ENCODE peak calls at places on chromosomes 11 and 22, in nine cellular contexts. J, P, G, I, F, X, B, Y and A are unnamed samples. For H3K36me3 and H3K4me1, the result is how much of the 10 kb centered on the place peaks cover.

GRCh38 chr11:69771466-69771865 is 3.7 kb downstream of the FGF4 start:
- DNase-seq in G (no peak), F (no peak), I (no peak), X (no peak), Y (no peak), J (no peak), B (no peak), P (no peak), A (no peak)

GRCh38 chr11:23423119-23423518 is 562.8 kb upstream of the CCDC179 start:
- DNase-seq in G (no peak), Y (no peak), I (no peak), X (no peak), B (no peak), F (no peak), P (no peak), J (no peak), A (no peak)

GRCh38 chr22:35620624-35621245 is 3.6 kb upstream of the MB start:
- DNase-seq in F (no peak), J (no peak), X (peak), Y (no peak), P (peak), I (no peak), B (no peak), G (no peak), A (no peak)

GRCh38 chr22:49549256-49549655 is 278.4 kb downstream of the BRD1 start:
- DNase-seq in B (peak), J (no peak), F (peak), P (no peak), I (peak), X (peak), G (no peak), Y (no peak), A (no peak)

GRCh38 chr11:133814588-133814987 is 30.7 kb downstream of the SPATA19 start:
- DNase-seq in Y (no peak), B (no peak), J (no peak), P (no peak), G (no peak), X (no peak), F (no peak), I (no peak), A (no peak)

GRCh38 chr11:12868315-12869073 is 140.6 kb upstream of the RASSF10 start:
- DNase-seq in B (no peak), F (no peak), P (no peak), X (no peak), G (no peak), J (no peak), I (no peak), Y (no peak), A (no peak)

GRCh38 chr11:108872781-108873291 is 208.0 kb downstream of the DDX10 start:
- DNase-seq in X (no peak), G (no peak), B (no peak), Y (no peak), I (no peak), J (no peak), F (no peak), P (no peak), A (no peak)

GRCh38 chr11:61963282-61964057 is 4.0 kb downstream of the FTH1 start:
- DNase-seq in G (peak), F (no peak), X (peak), P (peak), J (peak), I (peak), B (no peak), Y (no peak), A (no peak)

GRCh38 chr11:2366271-2366670 is 10.8 kb upstream of the CD81 start:
- DNase-seq in J (no peak), X (no peak), P (no peak), F (no peak), G (no peak), Y (no peak), B (no peak), I (no peak), A (no peak)

GRCh38 chr11:36187618-36188017 is 101.6 kb downstream of the COMMD9 start:
- DNase-seq in X (no peak), B (no peak), J (no peak), F (no peak), I (no peak), Y (no peak), P (no peak), G (no peak), A (no peak)

GRCh38 chr11:62501432-62501891 is 45.1 kb downstream of the AHNAK start:
- DNase-seq in X (peak), J (no peak), B (no peak), P (peak), F (peak), I (no peak), Y (no peak), G (no peak), A (no peak)

GRCh38 chr11:19970944-19971343 is 189.3 kb downstream of the DBX1 start:
- DNase-seq in P (no peak), G (no peak), F (no peak), X (no peak), J (no peak), B (no peak), I (no peak), Y (no peak), A (no peak)

GRCh38 chr11:73331138-73331916 is 23.3 kb downstream of the ARHGEF17 start:
- DNase-seq in B (no peak), X (no peak), F (peak), J (no peak), P (no peak), G (peak), I (no peak), Y (no peak), A (no peak)

GRCh38 chr11:119520400-119520799 is 97.4 kb upstream of the THY1 start:
- DNase-seq in P (no peak), B (no peak), X (no peak), I (no peak), Y (no peak), G (no peak), J (no peak), F (no peak), A (no peak)

GRCh38 chr11:10599388-10600175 is 31.1 kb upstream of the LYVE1 start:
- DNase-seq in J (no peak), P (peak), I (no peak), B (no peak), F (no peak), G (no peak), X (peak), Y (no peak), A (no peak)

DNA sequence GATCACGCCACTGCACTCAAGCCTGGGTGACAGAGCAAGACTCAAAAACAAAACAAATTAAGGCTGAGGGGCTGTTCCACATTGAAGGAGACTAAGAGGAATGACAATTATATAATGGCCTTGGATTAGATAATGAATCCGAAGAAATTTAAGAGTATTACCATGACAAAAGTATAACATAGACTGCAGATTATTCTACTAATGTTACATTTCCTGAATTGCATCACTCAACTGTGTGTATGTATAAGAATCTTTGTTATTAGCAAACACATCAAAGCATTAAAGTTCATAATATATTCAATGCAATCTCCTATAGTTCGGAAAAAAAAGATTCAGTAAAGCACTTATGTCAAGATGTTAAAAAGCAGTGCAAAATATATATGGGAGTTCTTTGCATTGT is 27.5 kb downstream of the CSTF3 start:
- DNase-seq in I (no peak), P (no peak), J (no peak), B (no peak), Y (no peak), G (no peak), F (no peak), X (no peak), A (no peak)
- H3K36me3 ChIP-seq in I (under half), P (under half), J (under half), B (under half), Y (under half), G (under half), F (under half), X (under half), A (under half)

DNA sequence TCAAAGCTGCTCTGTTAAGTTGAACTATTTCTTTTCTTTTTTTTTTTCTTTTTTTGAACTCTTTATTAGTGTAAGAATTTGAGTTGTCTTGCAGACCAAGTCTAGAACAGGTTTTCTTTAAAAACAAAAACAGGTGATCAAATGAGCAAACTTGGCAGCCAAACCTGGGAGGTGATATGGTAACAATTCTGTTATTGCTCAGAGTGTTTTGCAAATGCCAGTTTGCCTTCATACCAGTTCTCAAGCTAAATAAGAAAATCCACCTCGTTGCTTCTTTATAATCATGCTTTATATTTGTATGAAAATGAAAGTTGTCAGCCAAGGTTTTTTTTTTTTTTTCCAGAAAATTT is 76.9 kb downstream of the DEPDC5 start:
- DNase-seq in F (no peak), B (no peak), X (no peak), J (no peak), G (no peak), P (no peak), I (no peak), Y (no peak), A (no peak)
- H3K4me1 ChIP-seq in F (under half), B (under half), X (under half), J (under half), G (under half), P (under half), I (under half), Y (under half), A (under half)

GRCh38 chr11:96096360-96096759 is 172.5 kb upstream of the MTMR2 start:
- DNase-seq in I (no peak), Y (no peak), J (no peak), X (no peak), B (no peak), P (no peak), G (no peak), F (no peak), A (no peak)
- H3K27ac ChIP-seq in I (peak), Y (peak), J (no peak), X (no peak), B (peak), P (no peak), G (no peak), F (peak), A (no peak)

GRCh38 chr22:41524283-41524682 is 20.0 kb downstream of the POLR3H start:
- DNase-seq in F (peak), P (no peak), Y (peak), X (peak), B (peak), G (peak), I (peak), J (no peak), A (no peak)

GRCh38 chr22:41526802-41527799 is 17.2 kb downstream of the POLR3H start:
- DNase-seq in X (peak), F (peak), G (no peak), B (peak), Y (peak), P (peak), J (peak), I (no peak), A (peak)

GRCh38 chr22:41526226-41526531 is 18.1 kb downstream of the POLR3H start:
- DNase-seq in F (no peak), X (no peak), B (no peak), Y (no peak), G (no peak), J (no peak), I (no peak), P (no peak), A (no peak)

GRCh38 chr22:41524809-41525449 is 19.3 kb downstream of the POLR3H start:
- DNase-seq in J (peak), I (no peak), F (no peak), P (no peak), G (peak), B (no peak), Y (peak), X (no peak), A (peak)

GRCh38 chr22:41525450-41526225 is 18.6 kb downstream of the POLR3H start:
- DNase-seq in X (no peak), Y (no peak), I (no peak), B (peak), P (no peak), G (no peak), J (no peak), F (no peak), A (no peak)
- H3K36me3 ChIP-seq in X (half or more), Y (under half), I (half or more), B (under half), P (half or more), G (under half), J (half or more), F (under half), A (under half)